ENCODE peak calls at places on chromosome 9, in eight cellular contexts. V, X, H, W, T, U, N and K are unnamed samples.
A peak's percentile ranks its signal among the peaks of the same experiment; 100 is the strongest.

GRCh38 chr9:38288502-38288901 is 104.0 kb upstream of the ALDH1B1 start:
- DNase-seq in H (no peak), U (no peak), W (no peak), X (no peak), N (no peak), V (no peak), T (no peak), K (no peak)

GRCh38 chr9:129318121-129319075 is 140.3 kb upstream of the IER5L start:
- DNase-seq in V (no peak), N (no peak), W (peak; percentile 65), U (no peak), H (peak; percentile 17), T (no peak), X (peak; percentile 15), K (peak; percentile 46)

GRCh38 chr9:89342948-89343347 is 24.6 kb downstream of the SECISBP2 start:
- DNase-seq in T (no peak), W (no peak), V (no peak), N (no peak), U (no peak), X (no peak), H (no peak), K (no peak)

GRCh38 chr9:69086769-69087168 is 51.2 kb downstream of the FXN start:
- DNase-seq in W (no peak), X (no peak), N (no peak), T (no peak), H (no peak), V (no peak), U (peak; percentile 49), K (no peak)

GRCh38 chr9:134571946-134572914 is 69.4 kb upstream of the COL5A1 start:
- DNase-seq in X (peak; percentile 8), V (no peak), H (peak; percentile 6), U (no peak), W (peak; percentile 46), N (no peak), T (peak; percentile 79), K (peak; percentile 8)

GRCh38 chr9:106400950-106401349 is 462.0 kb upstream of the ZNF462 start:
- DNase-seq in V (no peak), W (no peak), X (no peak), T (no peak), N (no peak), H (no peak), U (no peak), K (no peak)

GRCh38 chr9:133125706-133126696 is 5.0 kb upstream of the RALGDS start:
- DNase-seq in T (no peak), V (peak; percentile 66), X (no peak), N (no peak), U (peak; percentile 92), W (no peak), H (no peak), K (peak; percentile 47)

GRCh38 chr9:129617167-129617566 is 3.7 kb downstream of the C9orf50 start:
- DNase-seq in V (no peak), N (peak; percentile 72), X (no peak), W (no peak), H (no peak), U (peak; percentile 31), T (no peak), K (no peak)

GRCh38 chr9:122835313-122835731 is 6.9 kb upstream of the PDCL start:
- DNase-seq in X (no peak), W (no peak), T (no peak), H (no peak), V (no peak), U (peak; percentile 26), N (no peak), K (no peak)

GRCh38 chr9:98306384-98307145 is 51.1 kb upstream of the TBC1D2 start:
- DNase-seq in W (no peak), N (no peak), X (no peak), H (no peak), U (no peak), V (peak; percentile 39), T (no peak), K (no peak)

GRCh38 chr9:114006155-114006550 is 71.9 kb downstream of the AMBP start:
- DNase-seq in W (peak; percentile 17), X (peak; percentile 7), H (peak; percentile 6), V (no peak), N (no peak), T (no peak), U (no peak), K (peak; percentile 8)

GRCh38 chr9:20980713-20981481 is 50.5 kb downstream of the HACD4 start:
- DNase-seq in H (no peak), X (no peak), V (no peak), T (no peak), W (no peak), N (no peak), U (peak; percentile 54), K (no peak)

GRCh38 chr9:89721971-89722530 is 117.2 kb downstream of the GADD45G start:
- DNase-seq in U (no peak), V (no peak), W (no peak), N (no peak), X (no peak), H (no peak), T (no peak), K (no peak)

GRCh38 chr9:6811436-6811835 is 53.7 kb downstream of the KDM4C start:
- DNase-seq in T (no peak), W (no peak), U (peak; percentile 87), N (no peak), V (no peak), H (no peak), X (no peak), K (no peak)

GRCh38 chr9:134591082-134591571 is 50.5 kb upstream of the COL5A1 start:
- DNase-seq in T (peak; percentile 66), V (no peak), H (no peak), N (no peak), W (peak; percentile 50), U (no peak), X (no peak), K (no peak)

DNA sequence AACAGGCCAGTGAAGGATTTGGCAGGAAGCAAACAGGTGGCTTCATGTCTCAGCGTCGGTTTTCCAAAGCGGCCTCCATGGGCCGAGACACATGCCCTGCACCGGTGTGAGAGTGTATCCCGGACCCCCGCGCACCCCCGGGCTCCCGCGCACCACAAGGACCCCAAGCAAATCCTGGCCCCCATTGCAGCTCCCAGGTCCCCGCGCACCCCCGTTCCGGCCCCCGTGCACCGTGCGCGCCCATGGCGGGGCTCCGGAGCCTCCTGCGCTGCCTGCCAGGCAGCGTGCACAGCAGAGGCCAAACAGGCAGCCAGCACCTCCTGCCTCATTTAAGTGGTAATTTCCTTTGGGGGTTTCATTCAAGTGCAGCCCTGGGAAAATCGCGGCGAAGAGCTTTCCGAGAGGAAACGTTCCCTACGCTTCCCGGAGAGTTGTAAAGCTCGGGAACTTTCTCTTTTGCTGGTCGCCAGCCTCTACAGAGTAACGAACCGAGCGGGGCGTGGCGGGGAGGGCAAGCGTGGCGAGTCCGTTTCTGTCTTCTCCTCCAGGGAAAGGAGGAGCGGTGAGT is 145.5 kb upstream of the SLC24A2 start:
- DNase-seq in H (peak; percentile 36), U (peak; percentile 46), V (peak; percentile 35), N (no peak), T (no peak), W (peak; percentile 67), X (no peak), K (no peak)
- H3K4me3 ChIP-seq in H (peak overlapping the region; percentile 52), U (peak overlapping the region; percentile 53), V (peak overlapping the region; percentile 37), N (peak overlapping the region; percentile 36), T (peak overlapping the region; percentile 51), W (peak overlapping the region; percentile 55), X (peak overlapping the region; percentile 27), K (peak overlapping the region; percentile 33)

GRCh38 chr9:121599872-121600585 is 51.4 kb upstream of the DAB2IP start:
- DNase-seq in H (no peak), W (no peak), U (no peak), V (no peak), T (no peak), X (no peak), N (peak; percentile 48), K (no peak)

GRCh38 chr9:121601234-121601633 is 50.2 kb upstream of the DAB2IP start:
- DNase-seq in W (no peak), N (no peak), T (no peak), U (no peak), X (no peak), V (no peak), H (no peak), K (no peak)

GRCh38 chr9:121597693-121598166 is 53.7 kb upstream of the DAB2IP start:
- DNase-seq in X (no peak), U (no peak), T (no peak), N (no peak), H (no peak), W (no peak), V (no peak), K (no peak)

GRCh38 chr9:121598167-121599000 is 53.0 kb upstream of the DAB2IP start:
- DNase-seq in H (peak; percentile 77), N (no peak), T (no peak), X (peak; percentile 79), U (no peak), W (peak; percentile 90), V (peak; percentile 93), K (peak; percentile 87)

DNA sequence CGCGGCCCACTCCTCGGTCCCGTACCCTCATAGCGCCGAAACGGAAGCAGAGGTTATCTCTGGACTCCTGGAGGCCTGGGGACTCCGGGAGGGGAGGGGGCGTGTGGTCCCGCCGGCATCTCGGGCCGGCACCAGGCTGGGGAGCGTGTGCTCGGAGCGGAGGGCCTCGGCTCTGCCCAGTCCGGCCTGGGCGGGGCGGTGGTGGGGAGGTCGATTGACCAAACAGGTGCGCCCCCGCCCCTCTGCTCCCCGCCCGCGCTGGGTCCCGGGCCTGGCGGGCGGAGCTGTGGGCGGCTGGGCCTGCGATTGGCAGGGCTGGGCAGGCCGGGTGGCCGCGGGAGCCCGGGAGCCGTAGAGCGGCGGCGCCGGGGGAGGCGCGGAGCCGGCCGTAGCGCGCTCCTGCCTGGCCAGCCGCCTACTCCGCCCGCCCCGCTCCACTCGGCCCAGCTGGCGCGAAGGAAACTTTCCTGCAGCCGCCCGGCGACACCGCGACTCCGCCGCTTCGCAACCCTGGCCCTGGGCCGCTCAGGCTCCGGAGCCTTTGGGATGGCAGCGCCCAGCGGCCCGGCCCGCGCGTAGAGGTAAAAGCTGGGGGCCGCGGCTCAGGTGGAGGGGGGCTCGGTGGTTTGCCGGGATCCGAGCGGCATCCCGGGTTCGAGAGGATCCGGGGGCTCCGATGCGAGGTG is 52.1 kb upstream of the DAB2IP start:
- DNase-seq in V (peak; percentile 88), H (peak; percentile 27), U (no peak), W (peak; percentile 80), T (no peak), X (no peak), N (peak; percentile 84), K (peak; percentile 80)
- TF ChIP-seq POLR2A in V (peak; percentile 68), H (no peak), U (no peak), W (no peak), T (peak; percentile 56), X (no peak), N (peak; percentile 45), K (no peak)

DNA sequence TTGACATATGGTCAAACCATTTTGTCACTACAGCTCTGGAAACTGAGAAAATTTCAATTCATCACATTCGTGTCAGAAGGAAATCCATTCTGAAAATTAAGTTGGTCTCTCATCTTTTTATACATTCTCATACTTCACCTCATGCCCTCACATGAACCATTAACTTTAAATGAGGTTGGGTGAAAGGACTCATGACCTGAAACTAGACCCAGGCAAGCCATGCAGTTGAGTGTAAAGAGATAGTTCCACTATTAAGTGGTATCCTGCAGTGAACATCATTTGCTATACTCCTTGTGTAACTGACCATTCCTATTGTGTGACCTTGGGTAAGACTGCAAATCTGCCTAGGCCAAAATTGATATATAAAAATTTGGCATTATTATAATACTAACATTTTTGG is 299.6 kb upstream of the GRIN3A start:
- DNase-seq in T (no peak), N (no peak), U (no peak), H (no peak), X (no peak), V (no peak), W (no peak), K (no peak)
- H3K4me3 ChIP-seq in T (no peak overlapping the region), N (no peak overlapping the region), U (no peak overlapping the region), H (no peak overlapping the region), X (no peak overlapping the region), V (no peak overlapping the region), W (no peak overlapping the region), K (no peak overlapping the region)

GRCh38 chr9:127568971-127569818 is 42.9 kb upstream of the STXBP1 start:
- DNase-seq in N (peak; percentile 73), U (peak; percentile 63), T (peak; percentile 96), X (peak; percentile 70), H (peak; percentile 76), W (peak; percentile 85), V (peak; percentile 80), K (peak; percentile 81)
- TF ChIP-seq POLR2A in N (peak; percentile 32), U (peak; percentile 67), T (no peak), X (no peak), H (peak; percentile 17), W (no peak), V (peak; percentile 60), K (peak; percentile 66)